ENCODE peak calls at places on chromosomes 4 and X, in seven cellular contexts. K is activated CD8-positive, alpha-beta memory T cell treated with anti-CD3 and anti-CD28 coated beads for 48 hours; S is lower lobe of right lung; P is tibial artery; T is anterior cingulate cortex; Q is endothelial cell; R is uterus. B is an unnamed sample.

GRCh38 chrX:1807301-1807731 is 192.5 kb downstream of the ASMT start:
- DNase-seq in R (no peak), Q (no peak), P (no peak), S (no peak), T (no peak), K (no peak), B (no peak)

GRCh38 chr4:52914051-52914605 is 52.0 kb downstream of the RASL11B start:
- DNase-seq in Q (no peak), K (no peak), T (no peak), R (no peak), P (no peak), S (no peak), B (no peak)

GRCh38 chr4:7068883-7069282 is 1.0 kb upstream of the GRPEL1 start:
- DNase-seq in T (no peak), P (no peak), R (no peak), K (no peak), S (no peak), Q (no peak), B (no peak)

GRCh38 chr4:54660591-54660990 is 2.8 kb downstream of the KIT start:
- DNase-seq in R (no peak), T (no peak), S (no peak), K (no peak), Q (no peak), P (no peak), B (no peak)

GRCh38 chr4:19381068-19381467 is 870.6 kb upstream of the SLIT2 start:
- DNase-seq in P (no peak), K (no peak), R (no peak), S (no peak), T (no peak), Q (no peak), B (no peak)

GRCh38 chrX:19563746-19564145 is 48.4 kb upstream of the MAP3K15 start:
- DNase-seq in T (no peak), K (no peak), Q (no peak), S (no peak), R (no peak), P (no peak), B (no peak)

GRCh38 chrX:3262906-3263305 is 83.5 kb downstream of the MXRA5 start:
- DNase-seq in K (no peak), T (no peak), S (no peak), Q (no peak), R (no peak), P (no peak), B (no peak)

GRCh38 chr4:52751349-52751911 is at the start of gene ERVMER34-1:
- DNase-seq in T (no peak), P (peak; percentile 32), Q (peak; percentile 48), R (peak; percentile 34), S (peak; percentile 80), K (no peak), B (no peak)

GRCh38 chr4:19807505-19807904 is 444.2 kb upstream of the SLIT2 start:
- DNase-seq in Q (no peak), T (no peak), R (no peak), P (no peak), S (no peak), K (no peak), B (no peak)

GRCh38 chr4:38306482-38307071 is 346.4 kb downstream of the PTTG2 start:
- DNase-seq in K (no peak), Q (no peak), R (no peak), P (no peak), S (no peak), T (peak; percentile 19), B (no peak)

GRCh38 chr4:186805020-186805820 is 81.6 kb upstream of the FAT1 start:
- DNase-seq in P (no peak), K (no peak), Q (no peak), S (no peak), R (no peak), T (no peak), B (no peak)

GRCh38 chr4:61336911-61337310 is 136.8 kb downstream of the ADGRL3 start:
- DNase-seq in K (no peak), Q (no peak), S (no peak), T (no peak), P (no peak), R (no peak), B (no peak)

GRCh38 chr4:9976781-9977180 is 44.5 kb downstream of the SLC2A9 start:
- DNase-seq in K (no peak), Q (no peak), P (no peak), R (no peak), T (no peak), S (no peak), B (peak; percentile 11)

GRCh38 chr4:109433281-109434006 is at the start of gene SEC24B:
- DNase-seq in T (peak; percentile 77), K (peak; percentile 73), P (peak; percentile 87), Q (peak; percentile 88), R (peak; percentile 83), S (peak; percentile 96), B (peak; percentile 84)

GRCh38 chr4:95388911-95389310 is 159.9 kb downstream of the UNC5C start:
- DNase-seq in P (no peak), S (no peak), Q (no peak), R (no peak), K (no peak), T (no peak), B (no peak)

GRCh38 chrX:97672608-97673007 is 788.9 kb downstream of the RPA4 start:
- DNase-seq in P (no peak), T (no peak), S (no peak), R (no peak), Q (no peak), K (no peak), B (no peak)

GRCh38 chrX:40855411-40855810 is 120.1 kb upstream of the MED14 start:
- DNase-seq in S (no peak), R (no peak), P (no peak), T (no peak), Q (no peak), K (no peak), B (no peak)

GRCh38 chr4:121594796-121595526 is 101.8 kb downstream of the ANXA5 start:
- DNase-seq in K (no peak), R (no peak), S (no peak), Q (no peak), T (no peak), P (peak; percentile 18), B (peak; percentile 63)

GRCh38 chr4:147110968-147111367 is 165.3 kb upstream of the TTC29 start:
- DNase-seq in T (no peak), Q (no peak), K (no peak), R (no peak), P (no peak), S (no peak), B (no peak)

GRCh38 chr4:137274404-137274803 is 257.9 kb downstream of the PCDH18 start:
- DNase-seq in P (no peak), R (no peak), K (no peak), S (no peak), Q (no peak), T (no peak), B (no peak)

GRCh38 chrX:153245288-153245731 is 66.2 kb downstream of the MAGEA1 start:
- DNase-seq in T (no peak), P (no peak), S (no peak), R (no peak), Q (peak; percentile 3), K (no peak), B (no peak)

GRCh38 chrX:13828392-13828791 is 11.5 kb upstream of the GPM6B start:
- DNase-seq in T (no peak), P (no peak), Q (no peak), R (no peak), K (no peak), S (no peak), B (no peak)

GRCh38 chrX:7372843-7373525 is 225.0 kb upstream of the PUDP start:
- DNase-seq in R (no peak), P (no peak), Q (no peak), S (no peak), K (no peak), T (no peak), B (no peak)

GRCh38 chr4:100114909-100115308 is 75.4 kb downstream of the DDIT4L start:
- DNase-seq in K (no peak), P (no peak), S (no peak), Q (no peak), T (no peak), R (no peak), B (no peak)

GRCh38 chr4:22869235-22869634 is 176.5 kb downstream of the GBA3 start:
- DNase-seq in S (no peak), K (no peak), T (no peak), Q (no peak), R (no peak), P (no peak), B (no peak)

GRCh38 chrX:51272638-51273037 is 60.0 kb upstream of the NUDT10 start:
- DNase-seq in K (no peak), S (no peak), P (no peak), R (no peak), T (no peak), Q (no peak), B (no peak)

GRCh38 chr4:174828845-174829701 is at the start of gene GLRA3:
- DNase-seq in T (peak; percentile 30), P (no peak), Q (peak; percentile 78), R (peak; percentile 31), K (no peak), S (peak; percentile 68), B (no peak)

GRCh38 chr4:125664091-125664767 is 349.5 kb downstream of the FAT4 start:
- DNase-seq in R (no peak), T (no peak), Q (no peak), P (no peak), K (no peak), S (no peak), B (no peak)

GRCh38 chr4:87633239-87633638 is 16.8 kb upstream of the DMP1 start:
- DNase-seq in S (no peak), T (no peak), Q (no peak), K (no peak), P (no peak), R (no peak), B (no peak)

GRCh38 chr4:161555689-161556660 is 607.8 kb downstream of the FSTL5 start:
- DNase-seq in S (no peak), Q (no peak), P (no peak), K (no peak), R (no peak), T (no peak), B (no peak)

GRCh38 chr4:38567448-38567847 is 96.6 kb upstream of the KLF3 start:
- DNase-seq in S (no peak), P (no peak), Q (no peak), R (no peak), T (no peak), K (no peak), B (no peak)

GRCh38 chr4:54226399-54227260 is 2.5 kb upstream of the PDGFRA start:
- DNase-seq in P (peak; percentile 79), K (no peak), S (peak; percentile 68), R (peak; percentile 81), T (no peak), Q (peak; percentile 36), B (peak; percentile 77)

GRCh38 chr4:170931326-170931725 is 841.6 kb upstream of the AADAT start:
- DNase-seq in T (no peak), Q (no peak), S (no peak), R (no peak), K (no peak), P (no peak), B (no peak)

GRCh38 chr4:163748474-163748873 is 254.0 kb downstream of the TMA16 start:
- DNase-seq in P (no peak), S (no peak), K (no peak), Q (no peak), R (no peak), T (no peak), B (no peak)

B was measured in right atrium auricular region.